ENCODE peak calls at places on chromosomes 6 and 20, in five cellular contexts. T is A549; H is transverse colon; D is left lung; Q is CD4-positive, CD25-positive, alpha-beta regulatory T cell. K is an unnamed sample.

GRCh38 chr6:169976301-169977081 is 225.1 kb downstream of the ERMARD start:
- DNase-seq in Q (no peak), D (no peak), H (no peak), T (no peak), K (no peak)

GRCh38 chr6:10205120-10205519 is 209.8 kb downstream of the TFAP2A start:
- DNase-seq in Q (no peak), D (no peak), H (no peak), T (no peak), K (no peak)

GRCh38 chr20:14384820-14385740 is 47.7 kb upstream of the FLRT3 start:
- DNase-seq in H (no peak), T (no peak), D (no peak), Q (no peak), K (no peak)

GRCh38 chr20:45487231-45487635 is 17.7 kb downstream of the WFDC2 start:
- DNase-seq in T (no peak), H (no peak), D (no peak), Q (no peak), K (no peak)

GRCh38 chr6:35294308-35294945 is 3.2 kb upstream of the DEF6 start:
- DNase-seq in H (peak), D (no peak), Q (peak), T (peak), K (peak)

GRCh38 chr20:37774143-37774542 is 80.3 kb downstream of the CTNNBL1 start:
- DNase-seq in D (no peak), T (no peak), Q (no peak), H (no peak), K (no peak)

GRCh38 chr6:159654483-159655098 is 38.5 kb downstream of the SOD2 start:
- DNase-seq in Q (peak), H (no peak), D (no peak), T (peak), K (peak)

GRCh38 chr20:64063389-64064144 is 569 bp downstream of the TCEA2 start:
- DNase-seq in Q (no peak), T (no peak), H (peak), D (no peak), K (no peak)

GRCh38 chr6:136887899-136888298 is 34.2 kb upstream of the SLC35D3 start:
- DNase-seq in Q (no peak), T (no peak), H (no peak), D (no peak), K (no peak)

GRCh38 chr20:3405139-3405538 is 2.3 kb downstream of the DNAAF9 start:
- DNase-seq in D (no peak), H (no peak), Q (no peak), T (no peak), K (no peak)

GRCh38 chr6:17600527-17601388 is 656 bp downstream of the FAM8A1 start:
- DNase-seq in T (no peak), H (peak), Q (peak), D (peak), K (peak)

GRCh38 chr6:123415844-123416468 is 220.8 kb downstream of the TRDN start:
- DNase-seq in T (peak), Q (no peak), H (peak), D (no peak), K (peak)

GRCh38 chr6:96832780-96833179 is 4.5 kb downstream of the GPR63 start:
- DNase-seq in D (no peak), H (no peak), Q (no peak), T (no peak), K (no peak)

GRCh38 chr6:85641522-85641915 is 1.2 kb downstream of the SYNCRIP start:
- DNase-seq in Q (no peak), D (no peak), H (no peak), T (no peak), K (no peak)

GRCh38 chr20:11453430-11453829 is 464.3 kb upstream of the BTBD3 start:
- DNase-seq in D (no peak), T (peak), Q (no peak), H (no peak), K (no peak)

GRCh38 chr20:10848810-10849370 is 175.1 kb upstream of the JAG1 start:
- DNase-seq in D (no peak), H (peak), Q (no peak), T (peak), K (no peak)

GRCh38 chr20:11143481-11143880 is 469.7 kb upstream of the JAG1 start:
- DNase-seq in Q (no peak), H (no peak), T (no peak), D (no peak), K (no peak)

GRCh38 chr20:54874718-54875117 is 399.3 kb downstream of the DOK5 start:
- DNase-seq in D (no peak), T (no peak), Q (no peak), H (no peak), K (no peak)

GRCh38 chr6:135358251-135358821 is 139.2 kb downstream of the AHI1 start:
- DNase-seq in D (no peak), T (peak), H (no peak), Q (no peak), K (no peak)

GRCh38 chr20:25203089-25203488 is 7.6 kb downstream of the ENTPD6 start:
- DNase-seq in T (no peak), Q (no peak), H (no peak), D (no peak), K (no peak)

GRCh38 chr6:34177181-34177591 is 31.3 kb upstream of the GRM4 start:
- DNase-seq in D (no peak), H (no peak), T (no peak), Q (no peak), K (no peak)

GRCh38 chr6:80388515-80388914 is 282.0 kb downstream of the BCKDHB start:
- DNase-seq in H (no peak), T (no peak), D (no peak), Q (no peak), K (no peak)

GRCh38 chr6:81859884-81860283 is 107.4 kb upstream of the TENT5A start:
- DNase-seq in D (no peak), H (no peak), T (no peak), Q (no peak), K (no peak)

GRCh38 chr6:11113038-11113437 is 1.5 kb upstream of the ERVFRD-1 start:
- DNase-seq in T (no peak), D (no peak), H (no peak), Q (no peak), K (no peak)

GRCh38 chr20:24522452-24523330 is 53.3 kb downstream of the SYNDIG1 start:
- DNase-seq in H (no peak), Q (no peak), D (no peak), T (no peak), K (no peak)

DNA sequence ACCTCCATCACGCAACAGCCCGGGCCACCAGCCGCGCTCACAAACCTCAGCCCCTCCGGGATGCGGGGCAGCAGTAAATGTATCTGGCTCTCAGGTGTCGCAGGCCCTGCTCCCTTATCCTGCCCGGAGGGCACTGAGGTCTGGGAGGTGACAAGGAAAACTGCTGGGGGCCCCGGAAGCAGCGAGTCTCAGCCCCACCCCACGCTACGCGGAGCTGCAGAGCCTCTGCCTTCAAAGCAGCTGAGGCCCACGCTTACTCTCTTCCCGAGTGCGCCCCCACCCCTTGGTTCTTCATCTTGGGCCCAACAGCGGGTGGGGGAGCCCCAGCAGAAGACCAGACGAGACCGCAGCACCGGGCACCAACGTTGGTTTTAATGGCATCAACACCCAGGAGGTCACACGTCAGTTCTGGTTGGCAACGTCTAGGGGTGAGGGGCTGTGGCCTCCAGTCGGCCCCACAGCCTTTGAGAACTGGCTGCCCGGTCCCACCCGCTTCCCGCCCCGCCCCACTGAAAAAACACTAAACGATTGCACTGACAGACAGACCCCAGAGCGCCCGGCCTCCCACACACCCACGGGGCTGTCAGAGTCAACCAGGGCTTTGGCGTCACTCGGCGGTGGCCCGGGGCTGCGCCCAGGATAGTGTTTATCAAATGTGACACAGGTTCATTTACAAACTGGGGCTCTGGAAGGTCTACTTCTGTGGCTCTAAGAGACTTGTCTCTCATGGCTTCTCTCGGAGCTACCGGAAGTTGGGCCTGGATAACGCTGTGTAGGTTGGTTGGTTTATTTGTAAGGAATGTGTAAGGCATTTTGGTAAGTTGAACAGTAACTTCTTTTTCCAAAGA is 43.7 kb downstream of the DSTN start:
- DNase-seq in H (peak), Q (no peak), T (no peak), D (no peak), K (no peak)
- H3K27ac ChIP-seq in H (peak), Q (no peak), T (no peak), D (peak), K (no peak)

GRCh38 chr6:13282393-13283069 is 45.8 kb downstream of the TBC1D7 start:
- DNase-seq in H (no peak), D (no peak), T (no peak), Q (no peak), K (no peak)
- H3K27ac ChIP-seq in H (no peak), D (no peak), T (no peak), Q (no peak), K (no peak)

DNA sequence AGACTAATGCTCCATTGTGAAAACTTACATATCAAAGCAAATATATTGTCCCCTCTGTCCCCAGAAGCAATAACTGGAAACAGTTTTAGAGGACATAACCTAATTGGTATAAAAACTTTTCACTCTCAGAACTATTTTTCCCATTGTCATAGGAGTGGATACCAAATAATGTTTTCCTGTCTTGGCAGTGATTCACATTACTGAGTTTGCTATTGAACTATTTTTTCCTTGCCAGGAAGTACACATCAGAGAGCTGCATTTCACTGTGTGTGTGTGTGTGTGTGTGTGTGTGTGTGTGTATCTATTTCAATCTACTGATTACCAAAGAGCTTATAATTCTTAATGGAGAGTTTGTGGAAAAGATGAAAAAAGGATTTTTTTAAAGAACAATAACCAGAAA is 45.4 kb downstream of the AKAP12 start:
- DNase-seq in H (no peak), T (no peak), D (no peak), Q (no peak), K (no peak)
- H3K27ac ChIP-seq in H (peak), T (no peak), D (no peak), Q (no peak), K (no peak)

GRCh38 chr20:17936306-17936790 is 32.2 kb downstream of the SNX5 start:
- DNase-seq in T (no peak), D (no peak), Q (no peak), H (no peak), K (no peak)
- H3K27ac ChIP-seq in T (no peak), D (peak), Q (no peak), H (peak), K (no peak)

DNA sequence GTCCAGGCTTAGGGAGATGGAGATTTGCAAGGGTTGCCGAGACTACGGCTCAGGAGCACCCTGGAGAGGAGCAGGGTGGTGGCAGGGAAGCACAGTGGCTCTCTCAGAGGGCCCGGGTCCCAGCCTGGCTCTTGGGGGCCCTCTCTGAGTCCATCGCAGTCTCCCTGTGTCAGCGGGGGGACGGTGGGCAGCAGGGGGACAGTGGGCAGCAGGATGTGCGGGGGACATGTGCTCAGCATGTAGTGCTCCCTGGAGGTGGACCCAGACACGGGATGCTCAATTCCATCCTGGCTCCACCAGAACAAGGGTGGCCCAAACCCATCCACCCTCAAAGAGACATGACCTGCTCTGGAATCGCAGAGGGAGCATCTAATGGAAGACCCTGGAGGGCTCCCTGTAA is 43.0 kb upstream of the ZBP1 start:
- DNase-seq in T (no peak), Q (no peak), D (peak), H (peak), K (no peak)
- H3K27ac ChIP-seq in T (no peak), Q (no peak), D (no peak), H (no peak), K (no peak)

DNA sequence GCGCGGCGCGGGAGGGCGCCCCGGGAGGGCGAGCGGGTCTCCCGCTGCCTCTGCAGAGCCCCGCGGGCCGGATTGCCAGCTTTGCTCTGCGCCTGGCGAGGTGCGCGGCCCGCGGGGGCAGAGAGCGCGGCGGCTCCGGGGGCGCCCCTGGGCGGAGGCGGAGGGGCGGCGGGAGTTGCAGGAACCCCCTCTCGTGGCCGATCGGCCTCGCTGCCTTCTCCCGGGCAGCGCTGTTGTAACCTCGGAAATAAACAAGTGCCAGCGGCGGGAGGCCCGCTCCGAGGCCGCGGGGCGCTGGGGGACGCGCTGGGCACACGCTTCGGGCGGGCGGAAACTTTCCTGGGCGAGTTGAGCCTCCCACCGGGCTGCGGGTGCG is 1.2 kb downstream of the CDH4 start:
- DNase-seq in H (no peak), T (peak), D (no peak), Q (no peak), K (no peak)
- H3K27ac ChIP-seq in H (no peak), T (peak), D (no peak), Q (no peak), K (no peak)

K was measured in CD4-positive, alpha-beta memory T cell.